ENCODE peak calls at places on chromosome 19, in five cellular contexts. G is IMR-90, T is H9, Q is neuronal stem cell, X is mesenchymal stem cell. J is an unnamed sample.

GRCh38 chr19:48556163-48556562 is 4.2 kb downstream of the SULT2B1 start:
- DNase-seq in G (peak; percentile 69), T (peak; percentile 84), Q (no peak), X (peak; percentile 88), J (no peak)

GRCh38 chr19:56946164-56946563 is 105.6 kb upstream of the PEG3 start:
- DNase-seq in G (no peak), T (no peak), Q (peak; percentile 36), X (no peak), J (no peak)

GRCh38 chr19:4911314-4911713 is 2.0 kb downstream of the UHRF1 start:
- DNase-seq in G (peak; percentile 25), T (no peak), Q (no peak), X (peak; percentile 42), J (no peak)

GRCh38 chr19:326851-327250 is 17.7 kb downstream of the MIER2 start:
- DNase-seq in G (no peak), T (no peak), Q (no peak), X (no peak), J (no peak)

GRCh38 chr19:49916839-49917733 is 11.9 kb upstream of the ATF5 start:
- DNase-seq in G (no peak), T (peak; percentile 67), Q (no peak), X (no peak), J (no peak)

GRCh38 chr19:41407271-41407670 is 9.7 kb downstream of the BCKDHA start:
- DNase-seq in G (no peak), T (peak; percentile 67), Q (no peak), X (no peak), J (no peak)

GRCh38 chr19:39917561-39918182 is 16.8 kb downstream of the FCGBP start:
- DNase-seq in G (no peak), T (no peak), Q (no peak), X (no peak), J (no peak)

GRCh38 chr19:48391100-48392005 is at the start of gene KDELR1:
- DNase-seq in G (peak; percentile 60), T (peak; percentile 78), Q (peak; percentile 74), X (peak; percentile 79), J (peak; percentile 97)

GRCh38 chr19:48396871-48397176 is 3.4 kb downstream of the GRIN2D start:
- DNase-seq in G (no peak), T (no peak), Q (no peak), X (no peak), J (no peak)

GRCh38 chr19:45742969-45743368 is 9.7 kb downstream of the MEIOSIN start:
- DNase-seq in G (no peak), T (no peak), Q (no peak), X (no peak), J (no peak)

GRCh38 chr19:41886761-41887710 is 4.1 kb downstream of the ARHGEF1 start:
- DNase-seq in G (no peak), T (no peak), Q (no peak), X (no peak), J (no peak)

GRCh38 chr19:6663236-6664187 is 6.4 kb downstream of the TNFSF14 start:
- DNase-seq in G (no peak), T (no peak), Q (no peak), X (no peak), J (no peak)

GRCh38 chr19:55111238-55111831 is 6.1 kb downstream of the PPP1R12C start:
- DNase-seq in G (no peak), T (no peak), Q (no peak), X (no peak), J (no peak)

GRCh38 chr19:49712397-49712859 is 21.5 kb downstream of the CPT1C start:
- DNase-seq in G (peak; percentile 1), T (peak; percentile 96), Q (no peak), X (peak; percentile 22), J (peak; percentile 92)

GRCh38 chr19:1315470-1316166 is 29.9 kb downstream of the EFNA2 start:
- DNase-seq in G (peak; percentile 25), T (peak; percentile 78), Q (no peak), X (peak; percentile 25), J (no peak)

GRCh38 chr19:43316591-43317319 is 36.7 kb upstream of the CD177 start:
- DNase-seq in G (peak; percentile 45), T (peak; percentile 92), Q (no peak), X (no peak), J (peak; percentile 17)

GRCh38 chr19:38209671-38210457 is 14.2 kb downstream of the DPF1 start:
- DNase-seq in G (peak; percentile 37), T (peak; percentile 72), Q (peak; percentile 53), X (peak; percentile 38), J (no peak)

GRCh38 chr19:11540642-11541041 is 2.0 kb downstream of the CNN1 start:
- DNase-seq in G (no peak), T (no peak), Q (no peak), X (no peak), J (no peak)
- H3K18ac ChIP-seq in G (peak overlapping the region; percentile 62), T (peak overlapping the region; percentile 0), Q (no peak overlapping the region), X (no peak overlapping the region), J (peak overlapping the region; percentile 60)

GRCh38 chr19:17312481-17313113 is 3.2 kb downstream of the DDA1 start:
- DNase-seq in G (no peak), T (no peak), Q (no peak), X (no peak), J (no peak)
- H3K18ac ChIP-seq in G (no peak overlapping the region), T (no peak overlapping the region), Q (no peak overlapping the region), X (no peak overlapping the region), J (no peak overlapping the region)

GRCh38 chr19:35612559-35613321 is at the start of gene HAUS5:
- DNase-seq in G (peak; percentile 87), T (peak; percentile 95), Q (peak; percentile 95), X (peak; percentile 90), J (peak; percentile 99)
- H3K18ac ChIP-seq in G (no peak within 1 kb of the TSS), T (peak within 1 kb of the TSS; percentile 66), Q (peak within 1 kb of the TSS; percentile 97), X (peak within 1 kb of the TSS; percentile 76), J (peak within 1 kb of the TSS; percentile 66)

DNA sequence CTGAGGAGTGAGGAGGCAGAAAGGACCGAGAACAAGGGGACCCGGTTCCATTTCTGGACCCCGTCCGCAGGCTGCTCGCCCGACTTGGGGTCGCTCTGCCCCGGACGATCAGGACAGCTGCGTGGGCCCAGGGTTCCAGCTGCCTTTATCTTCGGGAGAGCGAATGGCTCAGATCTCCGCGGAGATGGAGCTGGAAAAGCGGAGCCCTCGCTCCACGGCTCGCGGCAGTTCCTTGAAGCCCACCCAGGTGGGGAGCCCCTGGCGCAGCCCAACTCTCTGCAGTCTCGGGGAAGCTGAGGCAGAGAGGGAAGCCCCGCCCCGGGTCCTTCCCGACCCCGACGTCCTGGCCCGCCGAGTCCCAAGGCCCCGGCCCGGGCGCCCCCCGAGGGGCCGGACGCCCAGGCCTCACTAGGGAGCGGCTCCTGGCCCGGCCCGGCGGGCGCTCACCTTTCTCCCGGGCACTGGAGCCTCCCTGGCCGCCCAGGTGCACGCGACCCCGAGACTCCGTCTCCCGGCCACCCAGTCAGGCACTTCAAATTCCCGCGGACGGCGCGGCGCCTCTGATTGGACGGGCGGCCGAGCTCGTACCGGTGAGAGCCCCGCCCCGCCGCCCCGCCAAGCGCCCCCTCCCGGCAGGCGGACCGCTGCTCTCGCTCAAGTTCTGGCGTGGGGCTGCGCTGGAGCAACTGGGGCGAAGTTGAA is 485.7 kb downstream of the UQCRFS1 start:
- DNase-seq in G (no peak), T (peak; percentile 83), Q (peak; percentile 56), X (peak; percentile 26), J (peak; percentile 88)
- H3K18ac ChIP-seq in G (no peak overlapping the region), T (no peak overlapping the region), Q (peak overlapping the region; percentile 56), X (no peak overlapping the region), J (no peak overlapping the region)

GRCh38 chr19:53785196-53785889 is 38.8 kb downstream of the NLRP12 start:
- DNase-seq in G (no peak), T (no peak), Q (no peak), X (no peak), J (no peak)
- H3K18ac ChIP-seq in G (no peak overlapping the region), T (no peak overlapping the region), Q (no peak overlapping the region), X (no peak overlapping the region), J (peak overlapping the region; percentile 68)

DNA sequence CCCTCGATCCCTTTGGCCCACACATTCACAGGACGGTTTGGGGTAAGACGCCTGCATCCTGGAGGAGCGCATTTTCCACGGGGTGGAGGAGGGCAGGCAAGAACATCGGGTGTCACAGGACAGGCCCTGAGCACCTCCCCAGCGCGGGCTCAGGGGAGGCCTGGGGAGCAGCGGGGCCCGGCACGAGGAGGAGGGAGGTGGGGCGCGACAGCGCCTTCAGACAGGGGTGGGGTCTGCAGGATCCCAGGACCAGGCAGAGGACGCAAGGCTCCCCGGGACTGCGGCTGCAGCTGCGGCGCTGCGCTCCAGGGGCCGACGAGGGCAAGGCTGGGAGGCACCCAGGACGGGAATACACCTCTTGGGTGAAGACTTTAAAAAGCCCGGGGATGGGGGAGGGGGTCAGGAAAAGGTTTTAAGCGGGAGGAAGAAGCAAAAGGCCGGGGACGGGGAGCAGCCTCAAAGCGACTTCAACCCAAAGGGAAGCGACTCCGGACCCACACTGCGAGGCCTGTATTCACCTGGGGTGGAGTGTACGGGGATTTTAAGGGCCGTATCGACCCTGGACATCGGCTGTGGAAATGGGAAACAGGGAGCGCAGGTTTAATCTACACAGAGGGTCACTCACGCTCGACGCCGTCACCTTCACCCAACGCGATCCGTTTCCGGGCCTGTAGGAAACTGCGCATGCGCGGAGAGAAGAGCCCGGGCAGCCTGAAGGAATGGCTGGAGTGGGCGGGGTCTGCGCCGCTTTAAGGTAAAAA is at the start of gene ZNF415:
- DNase-seq in G (peak; percentile 67), T (peak; percentile 88), Q (peak; percentile 56), X (peak; percentile 60), J (peak; percentile 83)
- H3K18ac ChIP-seq in G (peak within 1 kb of the TSS; percentile 28), T (no peak within 1 kb of the TSS), Q (peak within 1 kb of the TSS; percentile 83), X (peak within 1 kb of the TSS; percentile 24), J (peak within 1 kb of the TSS; percentile 95)

J was measured in H1.